ENCODE peak calls at places on chromosomes 16 and 17, in four cellular contexts. One of them, this sample, is unnamed.

GRCh38 chr17:43028221-43028861 is 3.3 kb downstream of the RND2 start:
- DNase-seq in cardiac muscle cell: no peak
- DNase-seq in AG04450: no peak
- DNase-seq in upper lobe of left lung: no peak
- DNase-seq in this sample: no peak

GRCh38 chr16:77548766-77549165 is 113.9 kb upstream of the ADAMTS18 start:
- DNase-seq in cardiac muscle cell: no peak
- DNase-seq in AG04450: no peak
- DNase-seq in upper lobe of left lung: no peak
- DNase-seq in this sample: no peak

GRCh38 chr17:61219460-61219859 is 180.2 kb upstream of the TBX2 start:
- DNase-seq in cardiac muscle cell: peak
- DNase-seq in AG04450: peak
- DNase-seq in upper lobe of left lung: no peak
- DNase-seq in this sample: no peak

GRCh38 chr17:65463242-65463641 is 98.2 kb downstream of the AXIN2 start:
- DNase-seq in cardiac muscle cell: no peak
- DNase-seq in AG04450: no peak
- DNase-seq in upper lobe of left lung: no peak
- DNase-seq in this sample: no peak

GRCh38 chr16:12535535-12536411 is 267.9 kb downstream of the CPPED1 start:
- DNase-seq in cardiac muscle cell: peak
- DNase-seq in AG04450: no peak
- DNase-seq in upper lobe of left lung: no peak
- DNase-seq in this sample: no peak

GRCh38 chr16:49532243-49532870 is 158.8 kb downstream of the C16orf78 start:
- DNase-seq in cardiac muscle cell: no peak
- DNase-seq in AG04450: no peak
- DNase-seq in upper lobe of left lung: no peak
- DNase-seq in this sample: no peak

GRCh38 chr17:44956076-44956475 is 8.5 kb upstream of the KIF18B start:
- DNase-seq in cardiac muscle cell: no peak
- DNase-seq in AG04450: no peak
- DNase-seq in upper lobe of left lung: no peak
- DNase-seq in this sample: no peak

GRCh38 chr17:36001862-36002603 is 680 bp upstream of the CCL15 start:
- DNase-seq in cardiac muscle cell: peak
- DNase-seq in AG04450: no peak
- DNase-seq in upper lobe of left lung: no peak
- DNase-seq in this sample: no peak

GRCh38 chr17:48997103-48997826 is at the start of gene IGF2BP1:
- DNase-seq in cardiac muscle cell: peak
- DNase-seq in AG04450: no peak
- DNase-seq in upper lobe of left lung: peak
- DNase-seq in this sample: no peak

GRCh38 chr17:27244481-27245223 is 49.3 kb upstream of the WSB1 start:
- DNase-seq in cardiac muscle cell: no peak
- DNase-seq in AG04450: peak
- DNase-seq in upper lobe of left lung: peak
- DNase-seq in this sample: no peak

GRCh38 chr17:70613681-70614080 is 444.3 kb downstream of the KCNJ2 start:
- DNase-seq in cardiac muscle cell: no peak
- DNase-seq in AG04450: no peak
- DNase-seq in upper lobe of left lung: no peak
- DNase-seq in this sample: no peak

GRCh38 chr17:54861469-54861983 is 39.1 kb upstream of the TOM1L1 start:
- DNase-seq in cardiac muscle cell: no peak
- DNase-seq in AG04450: no peak
- DNase-seq in upper lobe of left lung: no peak
- DNase-seq in this sample: no peak

GRCh38 chr17:8740486-8740885 is 4.2 kb downstream of the CCDC42 start:
- DNase-seq in cardiac muscle cell: peak
- DNase-seq in AG04450: no peak
- DNase-seq in upper lobe of left lung: no peak
- DNase-seq in this sample: no peak

GRCh38 chr17:10585529-10585928 is 36.1 kb upstream of the MYH2 start:
- DNase-seq in cardiac muscle cell: no peak
- DNase-seq in AG04450: no peak
- DNase-seq in upper lobe of left lung: no peak
- DNase-seq in this sample: no peak

GRCh38 chr17:81523139-81524062 is 4.8 kb upstream of the FSCN2 start:
- DNase-seq in cardiac muscle cell: peak
- DNase-seq in AG04450: no peak
- DNase-seq in upper lobe of left lung: peak
- DNase-seq in this sample: no peak

GRCh38 chr17:62965149-62965648 is 836 bp upstream of the TANC2 start:
- DNase-seq in cardiac muscle cell: peak
- DNase-seq in AG04450: no peak
- DNase-seq in upper lobe of left lung: no peak
- DNase-seq in this sample: no peak

GRCh38 chr17:67377727-67378443 is 804 bp downstream of the PITPNC1 start:
- DNase-seq in cardiac muscle cell: peak
- DNase-seq in AG04450: no peak
- DNase-seq in upper lobe of left lung: peak
- DNase-seq in this sample: no peak

GRCh38 chr17:64778367-64779290 is 116.5 kb upstream of the SMURF2 start:
- DNase-seq in cardiac muscle cell: peak
- DNase-seq in AG04450: no peak
- DNase-seq in upper lobe of left lung: peak
- DNase-seq in this sample: no peak

GRCh38 chr17:81036128-81036891 is 1.4 kb downstream of the BAIAP2 start:
- DNase-seq in cardiac muscle cell: no peak
- DNase-seq in AG04450: no peak
- DNase-seq in upper lobe of left lung: peak
- DNase-seq in this sample: no peak

GRCh38 chr17:40978752-40979151 is 5.4 kb downstream of the KRT40 start:
- DNase-seq in cardiac muscle cell: peak
- DNase-seq in AG04450: no peak
- DNase-seq in upper lobe of left lung: peak
- DNase-seq in this sample: no peak

GRCh38 chr17:20157078-20157360 is 147.9 kb downstream of the SPECC1 start:
- DNase-seq in cardiac muscle cell: no peak
- DNase-seq in AG04450: no peak
- DNase-seq in upper lobe of left lung: peak
- DNase-seq in this sample: no peak

GRCh38 chr17:68531252-68531651 is 19.0 kb downstream of the PRKAR1A start:
- DNase-seq in cardiac muscle cell: no peak
- DNase-seq in AG04450: no peak
- DNase-seq in upper lobe of left lung: no peak
- DNase-seq in this sample: no peak

GRCh38 chr16:27073733-27074132 is 7.0 kb downstream of the C16orf82 start:
- DNase-seq in cardiac muscle cell: no peak
- DNase-seq in AG04450: no peak
- DNase-seq in upper lobe of left lung: no peak
- DNase-seq in this sample: no peak

GRCh38 chr16:65336169-65336568 is 214.3 kb upstream of the CDH11 start:
- DNase-seq in cardiac muscle cell: no peak
- DNase-seq in AG04450: no peak
- DNase-seq in upper lobe of left lung: no peak
- DNase-seq in this sample: no peak

GRCh38 chr17:72021417-72022041 is 99.3 kb upstream of the SOX9 start:
- DNase-seq in cardiac muscle cell: no peak
- DNase-seq in AG04450: no peak
- DNase-seq in upper lobe of left lung: no peak
- DNase-seq in this sample: no peak

GRCh38 chr17:67289174-67289876 is 44.3 kb upstream of the HELZ start:
- DNase-seq in cardiac muscle cell: no peak
- DNase-seq in AG04450: peak
- DNase-seq in upper lobe of left lung: no peak
- DNase-seq in this sample: no peak

GRCh38 chr17:82275326-82275725 is 1.8 kb upstream of the CSNK1D start:
- DNase-seq in cardiac muscle cell: no peak
- DNase-seq in AG04450: no peak
- DNase-seq in upper lobe of left lung: no peak
- DNase-seq in this sample: no peak

GRCh38 chr16:31876955-31877828 is 3.6 kb downstream of the ZNF267 start:
- DNase-seq in cardiac muscle cell: no peak
- DNase-seq in AG04450: peak
- DNase-seq in upper lobe of left lung: no peak
- DNase-seq in this sample: no peak

DNA sequence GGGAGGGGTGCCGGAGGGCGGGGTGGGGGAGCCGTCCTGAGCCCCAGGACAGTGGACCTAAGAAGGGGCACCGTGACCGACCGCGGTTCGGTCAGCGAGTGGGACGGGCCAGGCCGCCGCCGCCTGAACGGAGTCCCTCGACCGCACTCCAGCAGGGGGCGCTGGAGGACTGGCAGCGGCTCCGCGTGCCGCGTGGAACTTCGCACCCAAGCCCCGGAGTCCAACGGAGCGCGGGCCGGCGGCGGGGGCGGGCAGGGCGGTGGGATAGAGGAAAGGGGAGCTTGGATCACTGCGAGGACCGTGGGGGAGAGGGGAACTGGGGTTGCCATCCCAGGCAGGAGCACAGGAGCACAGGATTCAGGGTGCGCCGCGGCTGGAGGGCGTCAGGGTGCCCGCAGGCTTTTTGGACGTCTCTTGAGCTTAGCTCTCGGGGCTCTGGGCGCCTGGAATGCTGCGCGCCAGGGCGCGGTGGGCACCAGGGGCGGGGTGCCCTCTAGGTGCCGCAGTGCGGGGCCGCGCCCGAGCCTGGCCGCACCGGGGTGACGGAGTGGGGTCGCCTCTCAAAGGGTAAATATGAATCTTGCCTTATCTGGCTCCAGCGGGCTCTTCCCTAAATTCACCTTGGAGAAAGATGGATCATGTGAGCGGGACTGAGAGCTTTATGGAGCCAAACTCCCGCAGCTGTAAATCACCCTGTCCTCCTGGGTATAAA is 379 bp upstream of the OTOP2 start:
- DNase-seq in cardiac muscle cell: peak
- DNase-seq in AG04450: no peak
- DNase-seq in upper lobe of left lung: peak
- DNase-seq in this sample: no peak
- H3K4me3 ChIP-seq in cardiac muscle cell: peak
- H3K4me3 ChIP-seq in AG04450: no peak
- H3K4me3 ChIP-seq in upper lobe of left lung: peak
- H3K4me3 ChIP-seq in this sample: peak

DNA sequence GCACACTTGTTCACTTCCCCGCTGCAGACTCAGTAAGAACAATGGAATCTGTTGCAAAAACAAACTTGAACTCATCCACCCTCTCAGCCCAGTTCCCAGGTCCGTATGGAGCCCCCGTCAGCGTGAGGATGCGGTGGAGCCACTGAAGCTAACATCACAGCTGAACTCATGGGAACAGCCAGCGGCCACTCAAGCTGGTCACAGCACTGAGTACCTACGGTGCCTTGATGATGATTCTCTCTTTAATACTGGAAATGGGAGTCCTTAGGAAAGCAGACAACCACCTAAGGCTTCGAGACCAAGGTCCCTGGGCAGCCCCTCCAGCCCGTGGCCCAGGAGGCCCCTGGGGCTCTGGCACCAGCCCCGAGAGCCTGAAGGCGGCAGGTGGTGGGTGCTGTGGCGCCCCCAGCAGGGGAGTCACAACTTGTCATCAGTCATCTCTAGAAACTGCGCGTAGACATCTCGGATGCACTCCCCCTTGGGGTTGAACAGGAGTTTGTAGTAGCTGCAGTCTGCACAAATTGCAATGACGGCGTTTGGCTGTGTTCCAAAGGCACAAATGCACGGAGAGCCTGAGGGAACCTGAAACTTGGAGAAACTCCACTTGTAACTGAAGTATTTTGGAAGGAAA is 31.0 kb upstream of the RHOT1 start:
- DNase-seq in cardiac muscle cell: peak
- DNase-seq in AG04450: peak
- DNase-seq in upper lobe of left lung: peak
- DNase-seq in this sample: no peak
- TF ChIP-seq CTCF in cardiac muscle cell: peak
- TF ChIP-seq CTCF in AG04450: peak
- TF ChIP-seq CTCF in upper lobe of left lung: no peak
- TF ChIP-seq CTCF in this sample: peak

DNA sequence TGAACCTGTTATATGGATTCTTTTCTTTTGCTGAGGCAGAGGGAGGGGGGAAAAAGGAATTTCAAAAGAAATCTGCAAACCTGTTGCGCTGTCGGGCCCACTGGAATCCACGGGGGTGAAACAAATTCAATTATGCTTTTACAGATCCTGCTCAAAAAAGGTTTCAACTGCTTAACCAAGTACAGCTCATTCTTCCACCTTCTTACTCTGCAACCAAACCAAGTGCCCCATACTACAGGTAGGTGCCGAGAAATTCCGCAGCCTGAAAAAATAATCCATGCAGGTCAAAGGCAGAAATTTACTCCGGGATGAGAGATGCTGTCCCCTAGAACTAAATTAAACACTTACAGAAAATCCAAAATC is 416 bp downstream of the RNF43 start:
- DNase-seq in cardiac muscle cell: no peak
- DNase-seq in AG04450: no peak
- DNase-seq in upper lobe of left lung: no peak
- DNase-seq in this sample: no peak
- H3K4me3 ChIP-seq in cardiac muscle cell: peak
- H3K4me3 ChIP-seq in AG04450: no peak
- H3K4me3 ChIP-seq in upper lobe of left lung: peak
- H3K4me3 ChIP-seq in this sample: peak

DNA sequence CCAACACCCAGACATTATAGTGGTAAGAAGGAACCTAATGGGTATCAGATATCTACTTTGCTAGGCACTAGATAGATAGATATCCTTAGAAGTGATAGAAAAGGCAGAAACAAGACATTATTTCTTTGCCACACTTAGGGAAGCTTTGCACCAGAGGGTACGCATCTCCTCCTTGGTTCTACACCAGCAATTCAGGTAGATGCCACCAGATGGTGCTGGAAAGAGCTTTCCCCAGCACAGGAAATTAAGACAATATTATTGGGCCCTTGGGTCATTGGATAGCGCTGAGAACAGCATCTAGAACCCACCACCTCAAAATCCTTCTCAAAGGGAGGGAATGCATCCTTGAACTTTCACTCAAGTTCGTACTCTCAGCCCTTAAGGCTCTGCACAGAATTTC is 173.8 kb upstream of the CCL2 start:
- DNase-seq in cardiac muscle cell: peak
- DNase-seq in AG04450: no peak
- DNase-seq in upper lobe of left lung: no peak
- DNase-seq in this sample: no peak
- TF ChIP-seq CTCF in cardiac muscle cell: peak
- TF ChIP-seq CTCF in AG04450: peak
- TF ChIP-seq CTCF in upper lobe of left lung: no peak
- TF ChIP-seq CTCF in this sample: peak

GRCh38 chr17:13114601-13115024 is 96.8 kb upstream of the ELAC2 start:
- DNase-seq in cardiac muscle cell: peak
- DNase-seq in AG04450: peak
- DNase-seq in upper lobe of left lung: peak
- DNase-seq in this sample: no peak
- H3K4me3 ChIP-seq in cardiac muscle cell: no peak
- H3K4me3 ChIP-seq in AG04450: peak
- H3K4me3 ChIP-seq in upper lobe of left lung: no peak
- H3K4me3 ChIP-seq in this sample: no peak

This sample was measured in esophagus squamous epithelium.